ENCODE peak calls at places on chromosomes 1 and 21, in six cellular contexts. H is epithelial cell of esophagus; D is HAP-1; J is Daoy; K is CD4-positive, alpha-beta T cell; I is GM23248. E is an unnamed sample.

GRCh38 chr1:67052741-67053534 is 1.0 kb downstream of the SLC35D1 start:
- DNase-seq in H (peak; percentile 94), D (peak; percentile 12), J (peak; percentile 47), K (peak; percentile 21), I (peak; percentile 77), E (no peak)

GRCh38 chr1:233668146-233668724 is 54.3 kb downstream of the KCNK1 start:
- DNase-seq in H (no peak), D (no peak), J (no peak), K (no peak), I (no peak), E (no peak)

GRCh38 chr1:30734580-30734979 is 11.2 kb upstream of the MATN1 start:
- DNase-seq in H (no peak), D (no peak), J (no peak), K (no peak), I (no peak), E (no peak)

GRCh38 chr1:178870944-178871343 is at the start of gene ANGPTL1:
- DNase-seq in H (no peak), D (peak; percentile 3), J (no peak), K (no peak), I (peak; percentile 61), E (no peak)

GRCh38 chr21:42567861-42568260 is 54.2 kb downstream of the SLC37A1 start:
- DNase-seq in H (no peak), D (no peak), J (no peak), K (no peak), I (no peak), E (no peak)

GRCh38 chr21:29091032-29091431 is 17.6 kb upstream of the CCT8 start:
- DNase-seq in H (peak; percentile 77), D (no peak), J (peak; percentile 36), K (no peak), I (peak; percentile 89), E (peak; percentile 49)

GRCh38 chr1:194117582-194117981 is 931.2 kb upstream of the B3GALT2 start:
- DNase-seq in H (no peak), D (no peak), J (peak; percentile 5), K (no peak), I (no peak), E (no peak)

GRCh38 chr1:192913683-192914082 is 104.8 kb downstream of the RGS2 start:
- DNase-seq in H (peak; percentile 88), D (no peak), J (no peak), K (no peak), I (no peak), E (no peak)

GRCh38 chr1:44240802-44241671 is 27.8 kb downstream of the DMAP1 start:
- DNase-seq in H (no peak), D (no peak), J (no peak), K (no peak), I (no peak), E (no peak)

GRCh38 chr21:45550552-45551210 is 8.4 kb upstream of the SLC19A1 start:
- DNase-seq in H (no peak), D (no peak), J (no peak), K (peak; percentile 24), I (no peak), E (no peak)

GRCh38 chr21:30718239-30718909 is at the start of gene KRTAP21-3:
- DNase-seq in H (peak; percentile 67), D (no peak), J (peak; percentile 69), K (no peak), I (no peak), E (peak; percentile 72)

GRCh38 chr1:221097479-221098281 is 218.4 kb downstream of the HLX start:
- DNase-seq in H (peak; percentile 22), D (no peak), J (peak; percentile 67), K (no peak), I (peak; percentile 94), E (peak; percentile 96)

GRCh38 chr1:244970236-244970652 is 105.9 kb upstream of the HNRNPU start:
- DNase-seq in H (peak; percentile 67), D (peak; percentile 63), J (no peak), K (peak; percentile 53), I (peak; percentile 85), E (peak; percentile 68)